ENCODE peak calls at places on chromosomes 1 and 21, in ten cellular contexts. Q is aorta, V is A549, J is IMR-90, K is astrocyte, E is caudate nucleus, U is brain microvascular endothelial cell, I is cardiac muscle cell, Y is uterus, H is upper lobe of right lung. D is an unnamed sample.

GRCh38 chr1:205172729-205173366 is 38.7 kb downstream of the DSTYK start:
- DNase-seq in Q (no peak), V (peak), J (peak), K (peak), E (no peak), U (peak), I (peak), Y (no peak), H (no peak), D (peak)

GRCh38 chr1:3327936-3328590 is 126.4 kb upstream of the ARHGEF16 start:
- DNase-seq in Q (no peak), V (no peak), J (no peak), K (no peak), E (no peak), U (no peak), I (peak), Y (no peak), H (no peak), D (no peak)

GRCh38 chr1:91744973-91745648 is 140.8 kb downstream of the TGFBR3 start:
- DNase-seq in Q (no peak), V (no peak), J (no peak), K (no peak), E (no peak), U (no peak), I (peak), Y (peak), H (no peak), D (no peak)

GRCh38 chr1:208499021-208499420 is 254.8 kb upstream of the PLXNA2 start:
- DNase-seq in Q (no peak), V (no peak), J (no peak), K (no peak), E (no peak), U (no peak), I (no peak), Y (no peak), H (no peak), D (no peak)

GRCh38 chr1:112625696-112626095 is 6.1 kb downstream of the CAPZA1 start:
- DNase-seq in Q (no peak), V (peak), J (no peak), K (no peak), E (no peak), U (peak), I (peak), Y (peak), H (no peak), D (no peak)

GRCh38 chr1:212692774-212693644 is 6.6 kb downstream of the BATF3 start:
- DNase-seq in Q (no peak), V (no peak), J (peak), K (peak), E (no peak), U (no peak), I (no peak), Y (no peak), H (no peak), D (peak)

GRCh38 chr1:100861379-100861778 is 33.3 kb downstream of the EXTL2 start:
- DNase-seq in Q (no peak), V (no peak), J (peak), K (no peak), E (peak), U (no peak), I (peak), Y (no peak), H (no peak), D (no peak)

GRCh38 chr1:169460193-169460833 is 25.4 kb downstream of the SLC19A2 start:
- DNase-seq in Q (no peak), V (no peak), J (peak), K (peak), E (no peak), U (peak), I (peak), Y (no peak), H (peak), D (no peak)

GRCh38 chr1:235067396-235068154 is 61.1 kb downstream of the TOMM20 start:
- DNase-seq in Q (peak), V (peak), J (peak), K (peak), E (peak), U (peak), I (peak), Y (peak), H (peak), D (peak)

GRCh38 chr1:52063192-52063591 is 7.1 kb downstream of the BTF3L4 start:
- DNase-seq in Q (no peak), V (no peak), J (no peak), K (no peak), E (no peak), U (no peak), I (no peak), Y (no peak), H (no peak), D (no peak)

GRCh38 chr1:156488566-156489165 is 11.9 kb downstream of the MEF2D start:
- DNase-seq in Q (no peak), V (no peak), J (no peak), K (no peak), E (no peak), U (no peak), I (no peak), Y (no peak), H (no peak), D (no peak)

GRCh38 chr1:33191731-33192275 is 10.0 kb upstream of the TRIM62 start:
- DNase-seq in Q (no peak), V (no peak), J (no peak), K (no peak), E (no peak), U (no peak), I (no peak), Y (no peak), H (no peak), D (peak)
- H3K27ac ChIP-seq in Q (no peak), V (no peak), J (no peak), K (no peak), E (no peak), U (no peak), I (no peak), Y (no peak), H (no peak), D (no peak)

GRCh38 chr1:43995984-43996732 is 4.8 kb downstream of the CCDC24 start:
- DNase-seq in Q (peak), V (no peak), J (no peak), K (no peak), E (no peak), U (no peak), I (no peak), Y (no peak), H (no peak), D (no peak)

GRCh38 chr1:43993206-43993914 is 2.0 kb downstream of the CCDC24 start:
- DNase-seq in Q (no peak), V (no peak), J (no peak), K (no peak), E (no peak), U (no peak), I (no peak), Y (no peak), H (no peak), D (no peak)

GRCh38 chr1:43994071-43994470 is 2.7 kb downstream of the CCDC24 start:
- DNase-seq in Q (no peak), V (no peak), J (no peak), K (no peak), E (no peak), U (no peak), I (no peak), Y (no peak), H (no peak), D (no peak)

GRCh38 chr1:43996733-43997115 is 5.3 kb downstream of the CCDC24 start:
- DNase-seq in Q (no peak), V (no peak), J (no peak), K (no peak), E (no peak), U (no peak), I (no peak), Y (no peak), H (no peak), D (no peak)

DNA sequence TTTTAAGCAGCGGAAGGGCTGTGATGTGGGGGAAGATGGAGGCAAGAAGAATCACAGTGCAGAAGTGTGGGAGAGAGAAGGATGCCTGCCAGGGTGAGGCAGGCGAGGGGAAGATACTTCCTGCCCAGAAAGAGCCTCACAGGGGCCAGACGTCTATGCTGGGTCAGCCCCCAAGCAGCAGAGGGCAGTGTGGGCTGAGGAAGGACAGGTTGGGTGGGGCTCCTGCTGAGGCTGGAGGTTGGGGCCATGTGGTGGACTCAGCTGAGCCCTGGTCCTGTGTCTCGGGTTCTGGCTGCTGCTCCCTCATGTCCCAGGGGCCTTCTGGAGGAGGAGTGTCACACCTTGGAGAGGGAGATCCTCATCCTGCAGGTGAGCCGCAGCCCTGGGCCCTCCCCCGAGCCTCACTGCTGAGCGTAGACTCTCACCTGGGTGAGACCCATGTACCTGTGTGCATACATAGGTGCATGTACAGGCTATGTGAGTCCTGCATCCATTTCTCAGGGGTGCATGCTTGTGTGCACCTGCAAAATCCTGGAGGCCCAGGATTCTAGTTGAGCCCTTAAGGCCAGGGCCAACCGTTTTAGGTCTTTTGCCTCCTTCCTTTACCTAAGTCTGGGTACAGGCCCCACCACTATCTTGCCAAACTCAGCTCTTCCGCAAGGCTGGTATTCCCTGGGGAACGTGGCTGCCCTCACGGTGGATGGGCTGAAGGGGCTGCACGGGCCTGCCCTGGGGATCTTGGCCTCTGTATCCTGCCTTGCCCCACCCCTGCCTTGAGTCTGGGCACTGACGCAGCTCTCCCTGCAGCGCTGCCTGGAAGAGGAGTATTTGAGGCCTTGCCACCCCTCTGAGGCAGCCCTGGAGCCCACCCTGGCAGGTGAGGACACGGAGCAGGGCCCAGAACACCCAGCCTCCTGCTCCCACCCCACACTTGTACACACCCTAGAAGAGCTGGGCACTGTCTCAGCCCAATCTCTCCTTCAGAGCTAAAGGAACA is 3.7 kb downstream of the CCDC24 start:
- DNase-seq in Q (no peak), V (peak), J (no peak), K (no peak), E (no peak), U (no peak), I (peak), Y (no peak), H (no peak), D (no peak)
- H3K27ac ChIP-seq in Q (no peak), V (no peak), J (no peak), K (no peak), E (no peak), U (no peak), I (no peak), Y (no peak), H (no peak), D (no peak)

GRCh38 chr21:33378081-33378480 is 25.1 kb upstream of the IFNGR2 start:
- DNase-seq in Q (no peak), V (no peak), J (no peak), K (no peak), E (no peak), U (no peak), I (no peak), Y (no peak), H (peak), D (no peak)

GRCh38 chr21:33377221-33377620 is 26.0 kb upstream of the IFNGR2 start:
- DNase-seq in Q (no peak), V (no peak), J (no peak), K (no peak), E (no peak), U (no peak), I (no peak), Y (no peak), H (no peak), D (no peak)

GRCh38 chr21:33383056-33383888 is 19.9 kb upstream of the IFNGR2 start:
- DNase-seq in Q (peak), V (peak), J (peak), K (peak), E (no peak), U (peak), I (peak), Y (peak), H (peak), D (no peak)

GRCh38 chr21:33384851-33385331 is 18.3 kb upstream of the IFNGR2 start:
- DNase-seq in Q (no peak), V (no peak), J (peak), K (peak), E (no peak), U (no peak), I (no peak), Y (no peak), H (no peak), D (no peak)

GRCh38 chr21:33380483-33380998 is 22.7 kb upstream of the IFNGR2 start:
- DNase-seq in Q (peak), V (peak), J (peak), K (peak), E (peak), U (peak), I (peak), Y (peak), H (peak), D (peak)
- H3K27ac ChIP-seq in Q (peak), V (peak), J (peak), K (peak), E (peak), U (peak), I (no peak), Y (peak), H (peak), D (peak)

DNA sequence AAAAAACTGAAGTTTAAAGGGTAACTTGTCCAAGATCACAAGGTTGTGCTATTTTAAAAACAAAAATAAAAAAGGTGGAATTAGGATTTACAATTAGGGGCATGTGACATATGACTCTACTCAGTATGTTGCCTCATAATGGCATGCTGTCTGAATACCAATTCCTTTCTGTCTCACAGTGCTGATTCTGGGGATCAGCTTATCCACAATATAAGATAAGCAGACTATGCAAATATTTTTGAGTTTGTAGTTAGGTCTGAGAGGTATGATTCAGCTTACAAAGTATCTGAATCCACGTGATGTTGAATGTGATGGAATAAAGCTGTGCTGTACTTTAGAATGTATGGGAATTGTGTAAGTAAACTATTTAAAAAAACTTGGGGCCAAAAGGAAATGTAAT is 216.6 kb downstream of the HHIPL2 start:
- DNase-seq in Q (no peak), V (no peak), J (peak), K (peak), E (no peak), U (peak), I (peak), Y (no peak), H (no peak), D (no peak)
- H3K27ac ChIP-seq in Q (no peak), V (no peak), J (peak), K (peak), E (no peak), U (peak), I (no peak), Y (no peak), H (no peak), D (no peak)

GRCh38 chr1:181919729-181919991 is 141.9 kb downstream of the ZNF648 start:
- DNase-seq in Q (no peak), V (no peak), J (no peak), K (no peak), E (no peak), U (no peak), I (no peak), Y (no peak), H (no peak), D (no peak)

DNA sequence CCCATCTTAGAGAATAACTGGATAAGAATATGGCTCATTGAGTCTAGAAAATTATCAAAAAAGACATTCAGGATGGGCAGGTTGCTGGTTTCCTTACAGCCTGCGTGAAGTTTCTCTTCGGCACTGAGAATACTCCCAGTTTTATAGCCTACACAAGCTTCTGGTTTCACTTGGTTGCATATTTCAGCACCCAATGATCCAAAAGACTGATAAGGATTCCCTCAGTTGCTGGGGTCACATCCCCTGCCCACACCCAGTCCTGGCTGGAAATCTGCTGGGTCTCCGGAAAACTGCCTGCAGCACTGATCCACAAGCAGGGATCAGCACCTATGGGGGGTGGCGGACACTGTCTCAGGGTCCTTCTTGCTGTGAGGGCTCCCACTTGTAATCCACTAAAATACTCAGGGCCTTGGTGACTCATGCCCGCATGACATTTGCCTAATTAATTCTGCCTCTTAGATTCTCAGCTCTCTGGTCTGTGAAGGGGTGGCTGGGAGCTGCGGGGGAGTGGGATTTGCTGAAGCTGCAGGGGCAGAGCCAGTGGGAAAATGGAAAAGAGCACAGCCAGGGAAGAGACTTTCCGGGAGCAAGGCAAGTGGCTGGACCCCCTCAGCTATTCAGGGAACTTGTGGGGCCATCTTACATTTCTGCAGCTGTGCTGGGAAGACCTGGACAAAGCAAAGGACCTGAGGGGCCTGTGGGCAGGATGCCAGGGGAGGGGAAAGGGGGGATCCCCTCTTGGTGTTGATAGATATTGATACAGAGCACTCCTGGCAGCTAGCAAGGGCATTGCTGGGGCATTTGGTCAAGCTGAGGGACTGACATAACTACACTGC is 142.4 kb downstream of the ZNF648 start:
- DNase-seq in Q (no peak), V (no peak), J (no peak), K (no peak), E (peak), U (no peak), I (no peak), Y (no peak), H (no peak), D (no peak)
- H3K27ac ChIP-seq in Q (no peak), V (no peak), J (no peak), K (no peak), E (peak), U (no peak), I (no peak), Y (no peak), H (no peak), D (no peak)

GRCh38 chr1:153478047-153478691 is 17.7 kb upstream of the S100A7 start:
- DNase-seq in Q (no peak), V (no peak), J (no peak), K (no peak), E (no peak), U (no peak), I (no peak), Y (peak), H (no peak), D (no peak)
- H3K27ac ChIP-seq in Q (no peak), V (no peak), J (no peak), K (no peak), E (no peak), U (no peak), I (peak), Y (peak), H (no peak), D (no peak)

GRCh38 chr21:38852708-38853107 is 47.0 kb downstream of the ETS2 start:
- DNase-seq in Q (no peak), V (no peak), J (no peak), K (no peak), E (no peak), U (no peak), I (no peak), Y (no peak), H (no peak), D (no peak)
- H3K27ac ChIP-seq in Q (no peak), V (peak), J (no peak), K (peak), E (no peak), U (peak), I (no peak), Y (no peak), H (no peak), D (peak)

GRCh38 chr1:146010126-146010738 is 11.3 kb downstream of the HJV start:
- DNase-seq in Q (no peak), V (no peak), J (no peak), K (no peak), E (no peak), U (no peak), I (no peak), Y (no peak), H (peak), D (no peak)
- H3K27ac ChIP-seq in Q (no peak), V (no peak), J (no peak), K (no peak), E (no peak), U (no peak), I (no peak), Y (peak), H (peak), D (no peak)

D was measured in keratinocyte.